ENCODE peak calls at places on chromosomes 1 and 21, in seven cellular contexts. M is PC-3, C is GM23248, O is SK-N-SH, Z is neural progenitor cell, B is HCT116, U is OCI-LY7. A is an unnamed sample.

GRCh38 chr21:46168238-46168637 is 12.9 kb upstream of the FTCD start:
- DNase-seq in M (no peak), C (no peak), O (no peak), Z (no peak), B (no peak), U (no peak), A (no peak)

GRCh38 chr1:45097944-45098343 is 85.9 kb downstream of the UROD start:
- DNase-seq in M (peak; percentile 17), C (peak; percentile 12), O (no peak), Z (no peak), B (no peak), U (no peak), A (no peak)

GRCh38 chr1:110645962-110646735 is 28.6 kb downstream of the KCNA3 start:
- DNase-seq in M (peak; percentile 78), C (peak; percentile 79), O (no peak), Z (no peak), B (no peak), U (no peak), A (no peak)

GRCh38 chr1:33346921-33347649 is 26.2 kb upstream of the A3GALT2 start:
- DNase-seq in M (peak; percentile 94), C (peak; percentile 84), O (no peak), Z (no peak), B (peak; percentile 40), U (no peak), A (peak; percentile 65)

GRCh38 chr1:32014937-32015363 is 1.3 kb downstream of the KHDRBS1 start:
- DNase-seq in M (no peak), C (peak; percentile 45), O (no peak), Z (no peak), B (no peak), U (peak; percentile 56), A (no peak)

GRCh38 chr1:38685373-38685772 is 174.2 kb downstream of the RRAGC start:
- DNase-seq in M (no peak), C (no peak), O (no peak), Z (no peak), B (no peak), U (no peak), A (no peak)

GRCh38 chr21:25986928-25987327 is 183.6 kb downstream of the APP start:
- DNase-seq in M (no peak), C (no peak), O (no peak), Z (no peak), B (no peak), U (no peak), A (no peak)

GRCh38 chr1:161198206-161198876 is 513 bp downstream of the ADAMTS4 start:
- DNase-seq in M (peak; percentile 44), C (peak; percentile 75), O (peak; percentile 71), Z (peak; percentile 87), B (no peak), U (no peak), A (peak; percentile 68)

GRCh38 chr21:41558842-41559241 is 50.9 kb upstream of the TMPRSS2 start:
- DNase-seq in M (no peak), C (no peak), O (no peak), Z (no peak), B (no peak), U (no peak), A (no peak)

GRCh38 chr1:151282883-151283725 is 1.0 kb downstream of the ZNF687 start:
- DNase-seq in M (peak; percentile 23), C (peak; percentile 49), O (peak; percentile 75), Z (peak; percentile 68), B (no peak), U (peak; percentile 35), A (peak; percentile 53)

GRCh38 chr1:229786974-229787610 is 161.0 kb downstream of the URB2 start:
- DNase-seq in M (no peak), C (no peak), O (no peak), Z (no peak), B (no peak), U (no peak), A (no peak)

GRCh38 chr1:19676438-19676922 is 11.8 kb downstream of the HTR6 start:
- DNase-seq in M (peak; percentile 57), C (peak; percentile 94), O (no peak), Z (peak; percentile 92), B (no peak), U (no peak), A (peak; percentile 87)

GRCh38 chr1:59027176-59027575 is 243.3 kb upstream of the JUN start:
- DNase-seq in M (no peak), C (peak; percentile 62), O (no peak), Z (no peak), B (no peak), U (no peak), A (no peak)

GRCh38 chr21:25733859-25734653 is 648 bp downstream of the ATP5PF start:
- DNase-seq in M (peak; percentile 9), C (peak; percentile 75), O (peak; percentile 24), Z (no peak), B (no peak), U (peak; percentile 43), A (peak; percentile 63)

GRCh38 chr1:9696793-9697192 is 45.3 kb downstream of the PIK3CD start:
- DNase-seq in M (no peak), C (no peak), O (no peak), Z (no peak), B (no peak), U (no peak), A (no peak)

GRCh38 chr1:154182342-154183044 is 9.4 kb downstream of the TPM3 start:
- DNase-seq in M (peak; percentile 68), C (peak; percentile 89), O (peak; percentile 59), Z (peak; percentile 65), B (peak; percentile 22), U (peak; percentile 58), A (peak; percentile 83)

GRCh38 chr1:8702121-8702520 is 115.3 kb downstream of the RERE start:
- DNase-seq in M (peak; percentile 90), C (peak; percentile 65), O (peak; percentile 33), Z (peak; percentile 61), B (no peak), U (no peak), A (peak; percentile 58)

GRCh38 chr1:97202981-97203380 is 481.4 kb downstream of the PTBP2 start:
- DNase-seq in M (no peak), C (no peak), O (no peak), Z (no peak), B (no peak), U (no peak), A (no peak)

GRCh38 chr21:17264182-17264581 is 248.7 kb upstream of the CXADR start:
- DNase-seq in M (no peak), C (no peak), O (no peak), Z (no peak), B (no peak), U (no peak), A (no peak)

GRCh38 chr1:22652881-22653316 is at the start of gene C1QB:
- DNase-seq in M (no peak), C (no peak), O (no peak), Z (no peak), B (no peak), U (no peak), A (no peak)

GRCh38 chr21:28253971-28254370 is 738.7 kb downstream of the LTN1 start:
- DNase-seq in M (no peak), C (peak; percentile 62), O (no peak), Z (no peak), B (no peak), U (no peak), A (no peak)

GRCh38 chr1:225699336-225699735 is 46.4 kb upstream of the ENAH start:
- DNase-seq in M (peak; percentile 52), C (peak; percentile 23), O (no peak), Z (no peak), B (no peak), U (no peak), A (peak; percentile 19)

GRCh38 chr1:245717611-245718010 is 562.8 kb downstream of the KIF26B start:
- DNase-seq in M (no peak), C (no peak), O (no peak), Z (no peak), B (no peak), U (no peak), A (no peak)

GRCh38 chr1:240457203-240457602 is 154.8 kb downstream of the GREM2 start:
- DNase-seq in M (no peak), C (no peak), O (no peak), Z (no peak), B (no peak), U (no peak), A (no peak)

GRCh38 chr1:240455228-240455821 is 156.6 kb downstream of the GREM2 start:
- DNase-seq in M (peak; percentile 54), C (peak; percentile 44), O (peak; percentile 11), Z (peak; percentile 48), B (no peak), U (peak; percentile 4), A (peak; percentile 16)
- TF ChIP-seq EZH2phosphoT487 in M (no peak), C (no peak), O (no peak), Z (no peak), B (no peak), U (no peak), A (no peak)

DNA sequence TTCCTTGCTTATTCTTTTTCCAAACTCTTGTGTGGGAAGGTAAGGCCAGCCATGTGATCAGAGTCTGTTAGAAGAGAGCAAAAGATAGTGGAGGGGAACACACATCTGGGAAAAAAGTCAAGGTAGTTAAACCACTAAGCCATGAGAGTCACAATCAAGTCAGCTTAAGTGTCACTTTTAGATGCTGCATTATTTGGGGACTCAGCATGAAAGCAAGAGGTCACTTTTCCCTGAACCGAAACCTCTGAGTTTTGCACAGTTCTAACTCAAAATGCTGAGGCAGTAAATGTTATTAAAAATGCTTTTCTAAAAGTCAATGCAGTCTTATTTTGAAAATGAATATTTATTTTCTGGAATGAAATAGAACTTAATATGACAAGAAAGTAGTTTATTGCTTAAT is 69.2 kb downstream of the RBM11 start:
- DNase-seq in M (no peak), C (no peak), O (no peak), Z (no peak), B (no peak), U (no peak), A (no peak)
- TF ChIP-seq EZH2phosphoT487 in M (no peak), C (no peak), O (no peak), Z (no peak), B (no peak), U (no peak), A (no peak)

GRCh38 chr1:187513190-187513589 is 684.4 kb downstream of the PLA2G4A start:
- DNase-seq in M (peak; percentile 15), C (peak; percentile 27), O (no peak), Z (no peak), B (peak; percentile 19), U (no peak), A (no peak)

GRCh38 chr1:187514110-187514509 is 685.4 kb downstream of the PLA2G4A start:
- DNase-seq in M (no peak), C (no peak), O (no peak), Z (no peak), B (no peak), U (no peak), A (no peak)

GRCh38 chr1:187516874-187517273 is 688.1 kb downstream of the PLA2G4A start:
- DNase-seq in M (peak; percentile 69), C (peak; percentile 18), O (no peak), Z (no peak), B (peak; percentile 48), U (no peak), A (no peak)

GRCh38 chr1:187517508-187517907 is 688.8 kb downstream of the PLA2G4A start:
- DNase-seq in M (no peak), C (no peak), O (no peak), Z (no peak), B (no peak), U (no peak), A (no peak)
- TF ChIP-seq EZH2phosphoT487 in M (no peak), C (no peak), O (no peak), Z (no peak), B (no peak), U (no peak), A (no peak)

DNA sequence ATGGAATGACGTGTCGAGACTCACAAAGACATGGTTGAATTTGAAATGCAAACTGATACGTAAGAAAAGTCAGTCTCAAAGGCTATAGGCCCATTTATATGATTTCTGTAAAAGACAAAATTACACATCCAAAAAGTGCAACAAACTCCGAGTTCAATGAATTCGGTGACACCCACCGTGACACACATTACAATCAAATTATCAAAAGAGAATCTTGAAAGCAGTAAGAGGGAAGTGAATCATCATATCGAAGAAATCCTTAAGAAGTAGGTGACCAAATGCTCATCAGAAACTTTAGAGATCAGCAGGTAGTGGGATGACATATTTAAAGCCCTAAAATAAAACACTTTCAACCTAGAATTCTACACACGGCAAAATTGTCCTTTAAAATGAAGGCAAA is 5.3 kb upstream of the SPRR2E start:
- DNase-seq in M (peak; percentile 23), C (no peak), O (no peak), Z (no peak), B (peak; percentile 47), U (no peak), A (no peak)
- TF ChIP-seq EZH2phosphoT487 in M (no peak), C (no peak), O (no peak), Z (no peak), B (no peak), U (no peak), A (no peak)

A was measured in hepatocyte.